ENCODE peak calls at places on chromosomes 5 and 9, in seven cellular contexts. Q is spleen, C is GM12878, B is tibial artery, E is fibroblast of lung, M is left ventricle myocardium inferior, T is HCT116. G is an unnamed sample. For H3K9me3, the result is how much of the 10 kb centered on the place peaks cover.

GRCh38 chr5:142259758-142260157 is 65.1 kb downstream of the SPRY4 start:
- DNase-seq in Q (no peak), C (no peak), B (no peak), E (no peak), M (no peak), T (no peak), G (no peak)

GRCh38 chr5:171630047-171630669 is 155.5 kb upstream of the SMIM23 start:
- DNase-seq in Q (no peak), C (no peak), B (peak), E (peak), M (peak), T (peak), G (peak)

GRCh38 chr9:125854553-125855275 is 107.5 kb downstream of the PBX3 start:
- DNase-seq in Q (no peak), C (no peak), B (no peak), E (peak), M (no peak), T (no peak), G (no peak)

GRCh38 chr5:133106761-133107572 is 55.2 kb downstream of the HSPA4 start:
- DNase-seq in Q (no peak), C (no peak), B (no peak), E (no peak), M (no peak), T (no peak), G (no peak)

GRCh38 chr5:150489358-150490295 is 18.3 kb upstream of the NDST1 start:
- DNase-seq in Q (peak), C (peak), B (no peak), E (peak), M (no peak), T (no peak), G (no peak)

GRCh38 chr5:68192679-68193060 is 22.9 kb upstream of the PIK3R1 start:
- DNase-seq in Q (no peak), C (no peak), B (no peak), E (no peak), M (no peak), T (no peak), G (no peak)

GRCh38 chr5:40738502-40738901 is 17.3 kb downstream of the TTC33 start:
- DNase-seq in Q (no peak), C (no peak), B (no peak), E (no peak), M (no peak), T (no peak), G (no peak)

GRCh38 chr5:60604771-60605170 is 95.2 kb downstream of the DEPDC1B start:
- DNase-seq in Q (no peak), C (no peak), B (no peak), E (no peak), M (no peak), T (no peak), G (no peak)

GRCh38 chr5:133467712-133468463 is 144.5 kb downstream of the FSTL4 start:
- DNase-seq in Q (no peak), C (no peak), B (no peak), E (no peak), M (no peak), T (no peak), G (no peak)

GRCh38 chr5:14762568-14763216 is 98.2 kb downstream of the OTULIN start:
- DNase-seq in Q (no peak), C (no peak), B (no peak), E (no peak), M (no peak), T (no peak), G (no peak)

GRCh38 chr5:136007271-136007670 is 21.5 kb upstream of the TGFBI start:
- DNase-seq in Q (no peak), C (no peak), B (no peak), E (no peak), M (no peak), T (no peak), G (peak)

GRCh38 chr5:1143670-1143951 is 31.7 kb upstream of the SLC12A7 start:
- DNase-seq in Q (no peak), C (no peak), B (no peak), E (no peak), M (no peak), T (no peak), G (no peak)

GRCh38 chr5:17182494-17182893 is 34.9 kb upstream of the BASP1 start:
- DNase-seq in Q (no peak), C (no peak), B (no peak), E (no peak), M (no peak), T (no peak), G (no peak)

GRCh38 chr5:5497132-5497748 is 74.8 kb downstream of the ICE1 start:
- DNase-seq in Q (peak), C (no peak), B (peak), E (peak), M (peak), T (peak), G (peak)

GRCh38 chr9:109487247-109487646 is 10.9 kb downstream of the PTPN3 start:
- DNase-seq in Q (no peak), C (no peak), B (no peak), E (no peak), M (no peak), T (no peak), G (no peak)

GRCh38 chr5:56598941-56599340 is 216.4 kb upstream of the MAP3K1 start:
- DNase-seq in Q (no peak), C (no peak), B (no peak), E (no peak), M (no peak), T (no peak), G (no peak)

GRCh38 chr5:128870923-128871322 is 94.4 kb upstream of the SLC27A6 start:
- DNase-seq in Q (no peak), C (no peak), B (no peak), E (no peak), M (no peak), T (no peak), G (no peak)

GRCh38 chr5:91027316-91027937 is 355.7 kb downstream of the ARRDC3 start:
- DNase-seq in Q (no peak), C (no peak), B (no peak), E (no peak), M (no peak), T (no peak), G (no peak)
- H3K27ac ChIP-seq in Q (no peak), C (no peak), B (no peak), E (no peak), M (no peak), T (no peak), G (no peak)

DNA sequence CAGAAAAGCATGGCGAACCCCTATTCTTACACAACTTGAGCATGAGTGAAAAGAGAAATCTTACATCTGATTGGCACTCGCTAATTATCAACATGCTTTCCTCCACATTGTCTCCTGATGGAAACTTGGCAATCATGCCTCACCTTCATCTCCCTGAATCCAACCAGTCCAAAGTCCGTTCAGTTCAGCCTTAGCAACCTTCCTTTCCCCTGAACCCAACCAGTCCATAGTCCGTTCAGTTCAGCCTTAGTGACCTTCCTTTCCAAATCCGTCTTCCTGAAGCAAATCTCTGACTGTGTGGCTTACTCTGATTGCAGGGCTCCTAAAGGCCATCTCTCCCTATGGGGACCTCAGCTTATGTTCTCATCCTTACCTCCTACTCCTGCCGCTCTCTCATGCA is 538.3 kb upstream of the CLINT1 start:
- DNase-seq in Q (no peak), C (no peak), B (no peak), E (no peak), M (no peak), T (no peak), G (no peak)
- H3K9me3 ChIP-seq in Q (under half), C (under half), B (under half), E (under half), M (under half), T (under half), G (under half)

DNA sequence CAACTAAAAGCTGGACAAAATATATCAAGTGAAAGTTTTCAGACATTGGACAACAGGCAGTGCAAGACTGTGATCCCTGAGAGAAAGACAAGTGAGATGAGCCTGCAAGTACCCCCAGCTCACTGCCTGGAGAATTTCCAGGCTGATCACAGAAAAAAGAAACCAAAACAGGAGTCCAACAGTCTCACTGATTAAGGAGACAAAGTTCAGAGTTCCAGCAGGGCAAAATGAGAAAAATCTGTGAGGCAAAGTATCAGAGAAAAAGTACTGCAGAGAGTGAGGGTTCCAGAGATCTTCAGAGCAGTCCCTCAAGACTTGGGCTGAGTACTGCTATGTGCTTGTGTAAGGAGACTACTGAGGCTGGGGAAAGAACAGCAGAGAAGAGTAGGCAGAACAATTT is 56.0 kb upstream of the PRSS3 start:
- DNase-seq in Q (no peak), C (no peak), B (no peak), E (no peak), M (no peak), T (no peak), G (no peak)
- H3K27ac ChIP-seq in Q (no peak), C (no peak), B (no peak), E (no peak), M (no peak), T (no peak), G (no peak)

DNA sequence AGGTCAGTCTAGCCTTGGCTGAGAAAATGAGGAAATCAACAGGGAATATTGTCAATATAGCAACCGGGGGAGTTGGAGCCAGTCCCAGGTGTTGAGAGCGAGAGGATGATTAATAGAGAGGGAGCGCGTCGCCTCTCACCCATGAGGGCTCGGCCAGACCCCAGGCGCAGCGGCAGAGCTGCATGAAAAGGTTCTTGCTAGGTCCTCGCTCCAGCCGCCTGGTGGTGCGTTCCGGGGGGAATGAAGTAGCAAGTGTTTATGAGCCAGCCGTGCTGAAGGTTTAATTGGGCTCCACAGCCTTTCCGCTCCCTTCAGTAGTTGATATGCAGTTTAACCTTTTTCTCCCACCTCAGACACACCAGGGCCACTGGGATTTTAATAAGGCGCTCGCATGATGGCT is 167.3 kb upstream of the IRX1 start:
- DNase-seq in Q (no peak), C (no peak), B (no peak), E (no peak), M (no peak), T (no peak), G (no peak)
- H3K9me3 ChIP-seq in Q (under half), C (under half), B (under half), E (under half), M (under half), T (under half), G (under half)

GRCh38 chr9:91775011-91775707 is 174.9 kb downstream of the ROR2 start:
- DNase-seq in Q (peak), C (no peak), B (peak), E (peak), M (peak), T (peak), G (no peak)

GRCh38 chr9:91777437-91777836 is 172.6 kb downstream of the ROR2 start:
- DNase-seq in Q (no peak), C (no peak), B (no peak), E (peak), M (no peak), T (no peak), G (no peak)

GRCh38 chr9:91776409-91777365 is 173.3 kb downstream of the ROR2 start:
- DNase-seq in Q (no peak), C (no peak), B (no peak), E (peak), M (no peak), T (no peak), G (no peak)

GRCh38 chr9:91775708-91776028 is 174.4 kb downstream of the ROR2 start:
- DNase-seq in Q (no peak), C (no peak), B (no peak), E (no peak), M (no peak), T (no peak), G (no peak)

GRCh38 chr9:91778031-91778430 is 172.0 kb downstream of the ROR2 start:
- DNase-seq in Q (no peak), C (no peak), B (no peak), E (peak), M (no peak), T (no peak), G (no peak)
- H3K27ac ChIP-seq in Q (no peak), C (no peak), B (no peak), E (no peak), M (no peak), T (no peak), G (no peak)

DNA sequence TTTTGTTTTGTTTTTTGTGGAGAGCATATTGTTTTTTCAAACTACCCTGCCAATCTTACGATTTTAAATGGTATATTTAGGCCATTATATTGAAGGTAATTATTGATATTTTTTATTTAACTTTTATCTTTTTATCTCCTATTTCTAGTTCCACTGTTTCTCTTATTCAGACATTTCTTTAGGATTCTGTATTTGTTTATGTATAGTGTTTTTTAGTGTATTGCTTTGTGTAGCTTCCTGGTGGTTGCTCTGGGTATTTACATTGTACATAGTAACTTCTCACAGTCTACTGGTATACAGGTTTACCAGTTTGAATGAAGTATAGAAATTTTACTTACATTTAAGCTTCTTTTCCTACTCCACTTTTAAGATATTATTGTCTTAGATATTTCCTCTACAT is 63.2 kb downstream of the ERCC6L2 start:
- DNase-seq in Q (no peak), C (no peak), B (no peak), E (no peak), M (no peak), T (no peak), G (no peak)
- H3K9me3 ChIP-seq in Q (under half), C (under half), B (under half), E (under half), M (under half), T (under half), G (under half)

GRCh38 chr9:136526625-136527066 is 19.2 kb downstream of the NOTCH1 start:
- DNase-seq in Q (no peak), C (no peak), B (no peak), E (no peak), M (no peak), T (no peak), G (no peak)
- H3K27ac ChIP-seq in Q (peak), C (no peak), B (peak), E (no peak), M (peak), T (peak), G (peak)

G was measured in right atrium auricular region.